ENCODE peak calls at places on chromosome 6, in five cellular contexts. V is AG10803, M is SK-N-SH, K is neuronal stem cell, F is smooth muscle cell of the brain vasculature. Z is an unnamed sample.
A peak's percentile ranks its signal among the peaks of the same experiment; 100 is the strongest.

GRCh38 chr6:84623956-84624680 is 140.3 kb downstream of the TBX18 start:
- DNase-seq in V (peak; percentile 80), M (no peak), K (no peak), F (no peak), Z (no peak)

GRCh38 chr6:17381429-17382147 is 11.8 kb upstream of the CAP2 start:
- DNase-seq in V (peak; percentile 83), M (no peak), K (no peak), F (no peak), Z (no peak)

GRCh38 chr6:40912158-40912946 is 126.7 kb downstream of the UNC5CL start:
- DNase-seq in V (peak; percentile 21), M (peak; percentile 81), K (no peak), F (no peak), Z (peak; percentile 69)

GRCh38 chr6:37171141-37171969 is 1.4 kb downstream of the PIM1 start:
- DNase-seq in V (peak; percentile 58), M (peak; percentile 46), K (peak; percentile 41), F (no peak), Z (peak; percentile 36)

GRCh38 chr6:73722318-73723060 is 26.5 kb downstream of the CD109 start:
- DNase-seq in V (peak; percentile 89), M (no peak), K (no peak), F (no peak), Z (no peak)

GRCh38 chr6:38035478-38035877 is 216.0 kb downstream of the ZFAND3 start:
- DNase-seq in V (peak; percentile 5), M (no peak), K (no peak), F (no peak), Z (no peak)

GRCh38 chr6:119347466-119348307 is 1.9 kb downstream of the MAN1A1 start:
- DNase-seq in V (no peak), M (no peak), K (no peak), F (no peak), Z (peak; percentile 9)

GRCh38 chr6:15915508-15916178 is 213.2 kb upstream of the MYLIP start:
- DNase-seq in V (no peak), M (peak; percentile 52), K (no peak), F (no peak), Z (no peak)

Z was measured in GM23338.